ENCODE peak calls at places on chromosomes 11 and 22, in four cellular contexts. One of them, this sample, is unnamed.
A peak's percentile ranks its signal among the peaks of the same experiment; 100 is the strongest.

GRCh38 chr11:111408789-111409727 is 30.0 kb upstream of the POU2AF1 start:
- DNase-seq in HepG2: no peak
- DNase-seq in GM12878: peak; percentile 91
- DNase-seq in H1: no peak
- DNase-seq in this sample: no peak

GRCh38 chr22:19527861-19528417 is 3.7 kb upstream of the CLDN5 start:
- DNase-seq in HepG2: no peak
- DNase-seq in GM12878: no peak
- DNase-seq in H1: no peak
- DNase-seq in this sample: no peak

GRCh38 chr11:44750440-44751005 is 23.8 kb downstream of the TSPAN18 start:
- DNase-seq in HepG2: no peak
- DNase-seq in GM12878: no peak
- DNase-seq in H1: peak; percentile 32
- DNase-seq in this sample: no peak

GRCh38 chr11:24240496-24240895 is 256.4 kb upstream of the LUZP2 start:
- DNase-seq in HepG2: no peak
- DNase-seq in GM12878: no peak
- DNase-seq in H1: no peak
- DNase-seq in this sample: no peak

GRCh38 chr22:26709617-26710390 is 52.4 kb downstream of the MIAT start:
- DNase-seq in HepG2: no peak
- DNase-seq in GM12878: no peak
- DNase-seq in H1: no peak
- DNase-seq in this sample: no peak

GRCh38 chr22:26066534-26066933 is 102.7 kb upstream of the SEZ6L start:
- DNase-seq in HepG2: no peak
- DNase-seq in GM12878: no peak
- DNase-seq in H1: peak; percentile 49
- DNase-seq in this sample: peak; percentile 83

GRCh38 chr22:50302041-50302541 is 5.4 kb downstream of the PLXNB2 start:
- DNase-seq in HepG2: no peak
- DNase-seq in GM12878: no peak
- DNase-seq in H1: no peak
- DNase-seq in this sample: no peak

GRCh38 chr22:48428556-48429371 is 1398.9 kb downstream of the BRD1 start:
- DNase-seq in HepG2: no peak
- DNase-seq in GM12878: no peak
- DNase-seq in H1: no peak
- DNase-seq in this sample: no peak

GRCh38 chr11:8832571-8833260 is 78.3 kb upstream of the AKIP1 start:
- DNase-seq in HepG2: no peak
- DNase-seq in GM12878: peak; percentile 90
- DNase-seq in H1: no peak
- DNase-seq in this sample: no peak

GRCh38 chr22:44380716-44381500 is 68.2 kb upstream of the SHISAL1 start:
- DNase-seq in HepG2: no peak
- DNase-seq in GM12878: no peak
- DNase-seq in H1: no peak
- DNase-seq in this sample: no peak

GRCh38 chr11:2587976-2588748 is 111.6 kb downstream of the KCNQ1OT1 start:
- DNase-seq in HepG2: no peak
- DNase-seq in GM12878: no peak
- DNase-seq in H1: no peak
- DNase-seq in this sample: no peak

GRCh38 chr11:76888989-76889388 is 28.3 kb downstream of the ACER3 start:
- DNase-seq in HepG2: peak; percentile 3
- DNase-seq in GM12878: no peak
- DNase-seq in H1: no peak
- DNase-seq in this sample: no peak

GRCh38 chr11:115885446-115885978 is 381.3 kb upstream of the CADM1 start:
- DNase-seq in HepG2: no peak
- DNase-seq in GM12878: no peak
- DNase-seq in H1: no peak
- DNase-seq in this sample: no peak

GRCh38 chr11:59918987-59919589 is 19.1 kb upstream of the OOSP1 start:
- DNase-seq in HepG2: peak; percentile 18
- DNase-seq in GM12878: no peak
- DNase-seq in H1: peak; percentile 55
- DNase-seq in this sample: peak; percentile 46

GRCh38 chr22:18024276-18024939 is at the start of gene MICAL3:
- DNase-seq in HepG2: no peak
- DNase-seq in GM12878: no peak
- DNase-seq in H1: peak; percentile 74
- DNase-seq in this sample: no peak

GRCh38 chr11:2651054-2651617 is 48.7 kb downstream of the KCNQ1OT1 start:
- DNase-seq in HepG2: no peak
- DNase-seq in GM12878: no peak
- DNase-seq in H1: no peak
- DNase-seq in this sample: no peak

GRCh38 chr22:36902143-36902911 is 11.1 kb upstream of the CSF2RB start:
- DNase-seq in HepG2: no peak
- DNase-seq in GM12878: no peak
- DNase-seq in H1: no peak
- DNase-seq in this sample: no peak

GRCh38 chr11:132988381-132988780 is 543.9 kb downstream of the OPCML start:
- DNase-seq in HepG2: no peak
- DNase-seq in GM12878: no peak
- DNase-seq in H1: no peak
- DNase-seq in this sample: no peak

GRCh38 chr22:50293441-50294318 is 13.8 kb downstream of the PLXNB2 start:
- DNase-seq in HepG2: peak; percentile 87
- DNase-seq in GM12878: no peak
- DNase-seq in H1: peak; percentile 90
- DNase-seq in this sample: peak; percentile 44

GRCh38 chr11:113161671-113162589 is 152.5 kb upstream of the TTC12 start:
- DNase-seq in HepG2: no peak
- DNase-seq in GM12878: no peak
- DNase-seq in H1: no peak
- DNase-seq in this sample: no peak

GRCh38 chr11:131951146-131951545 is 580.7 kb downstream of the NTM start:
- DNase-seq in HepG2: no peak
- DNase-seq in GM12878: no peak
- DNase-seq in H1: no peak
- DNase-seq in this sample: no peak

GRCh38 chr11:134034496-134035381 is 34.1 kb upstream of the JAM3 start:
- DNase-seq in HepG2: no peak
- DNase-seq in GM12878: no peak
- DNase-seq in H1: no peak
- DNase-seq in this sample: no peak

GRCh38 chr11:60991457-60991856 is 20.0 kb downstream of the CD6 start:
- DNase-seq in HepG2: no peak
- DNase-seq in GM12878: no peak
- DNase-seq in H1: no peak
- DNase-seq in this sample: no peak

GRCh38 chr22:17968126-17968525 is 56.2 kb downstream of the MICAL3 start:
- DNase-seq in HepG2: no peak
- DNase-seq in GM12878: no peak
- DNase-seq in H1: no peak
- DNase-seq in this sample: no peak

GRCh38 chr11:20541503-20541902 is 57.9 kb upstream of the SLC6A5 start:
- DNase-seq in HepG2: no peak
- DNase-seq in GM12878: no peak
- DNase-seq in H1: no peak
- DNase-seq in this sample: no peak

GRCh38 chr11:71998649-71999310 is at the start of gene IL18BP:
- DNase-seq in HepG2: no peak
- DNase-seq in GM12878: peak; percentile 44
- DNase-seq in H1: no peak
- DNase-seq in this sample: no peak

GRCh38 chr22:23622634-23623033 is 9.5 kb downstream of the DRICH1 start:
- DNase-seq in HepG2: no peak
- DNase-seq in GM12878: no peak
- DNase-seq in H1: no peak
- DNase-seq in this sample: no peak

GRCh38 chr11:135036488-135037297 is 624.7 kb upstream of the B3GAT1 start:
- DNase-seq in HepG2: no peak
- DNase-seq in GM12878: no peak
- DNase-seq in H1: peak; percentile 36
- DNase-seq in this sample: no peak

GRCh38 chr22:30074147-30074546 is 6.1 kb upstream of the HORMAD2 start:
- DNase-seq in HepG2: no peak
- DNase-seq in GM12878: no peak
- DNase-seq in H1: no peak
- DNase-seq in this sample: no peak

GRCh38 chr11:83191986-83192385 is 1.5 kb upstream of the ANKRD42 start:
- DNase-seq in HepG2: no peak
- DNase-seq in GM12878: no peak
- DNase-seq in H1: no peak
- DNase-seq in this sample: no peak

GRCh38 chr22:29603358-29604191 is at the start of gene NF2:
- DNase-seq in HepG2: peak; percentile 99
- DNase-seq in GM12878: peak; percentile 100
- DNase-seq in H1: peak; percentile 95
- DNase-seq in this sample: peak; percentile 96

GRCh38 chr22:32858957-32859356 is 57.5 kb downstream of the TIMP3 start:
- DNase-seq in HepG2: no peak
- DNase-seq in GM12878: no peak
- DNase-seq in H1: no peak
- DNase-seq in this sample: no peak

GRCh38 chr11:13289081-13289480 is 11.5 kb downstream of the BMAL1 start:
- DNase-seq in HepG2: no peak
- DNase-seq in GM12878: no peak
- DNase-seq in H1: no peak
- DNase-seq in this sample: no peak

GRCh38 chr11:45859661-45860140 is 12.4 kb downstream of the CRY2 start:
- DNase-seq in HepG2: no peak
- DNase-seq in GM12878: no peak
- DNase-seq in H1: no peak
- DNase-seq in this sample: no peak

GRCh38 chr11:119795231-119795630 is 66.2 kb upstream of the NECTIN1 start:
- DNase-seq in HepG2: no peak
- DNase-seq in GM12878: no peak
- DNase-seq in H1: no peak
- DNase-seq in this sample: no peak

GRCh38 chr11:119794141-119794665 is 65.2 kb upstream of the NECTIN1 start:
- DNase-seq in HepG2: no peak
- DNase-seq in GM12878: no peak
- DNase-seq in H1: no peak
- DNase-seq in this sample: no peak

GRCh38 chr11:119794756-119795155 is 65.8 kb upstream of the NECTIN1 start:
- DNase-seq in HepG2: no peak
- DNase-seq in GM12878: no peak
- DNase-seq in H1: no peak
- DNase-seq in this sample: no peak

GRCh38 chr11:119791701-119792151 is 62.7 kb upstream of the NECTIN1 start:
- DNase-seq in HepG2: no peak
- DNase-seq in GM12878: no peak
- DNase-seq in H1: no peak
- DNase-seq in this sample: no peak

GRCh38 chr11:119793335-119793984 is 64.5 kb upstream of the NECTIN1 start:
- DNase-seq in HepG2: no peak
- DNase-seq in GM12878: no peak
- DNase-seq in H1: no peak
- DNase-seq in this sample: no peak
- TF ChIP-seq YY1 in HepG2: no peak
- TF ChIP-seq YY1 in GM12878: no peak
- TF ChIP-seq YY1 in H1: no peak
- TF ChIP-seq YY1 in this sample: no peak

GRCh38 chr11:129950319-129951034 is 52.2 kb downstream of the PRDM10 start:
- DNase-seq in HepG2: no peak
- DNase-seq in GM12878: no peak
- DNase-seq in H1: no peak
- DNase-seq in this sample: no peak
- H3K4me1 ChIP-seq in HepG2: no peaks in the 10 kb centered on the region
- H3K4me1 ChIP-seq in GM12878: peaks cover 6% of the 10 kb centered on the region
- H3K4me1 ChIP-seq in H1: no peaks in the 10 kb centered on the region
- H3K4me1 ChIP-seq in this sample: peaks cover 7% of the 10 kb centered on the region

GRCh38 chr22:35219012-35219411 is 38.3 kb upstream of the HMGXB4 start:
- DNase-seq in HepG2: no peak
- DNase-seq in GM12878: no peak
- DNase-seq in H1: no peak
- DNase-seq in this sample: no peak
- TF ChIP-seq SUZ12 in HepG2: no peak
- TF ChIP-seq SUZ12 in GM12878: no peak
- TF ChIP-seq SUZ12 in H1: no peak
- TF ChIP-seq SUZ12 in this sample: no peak

GRCh38 chr11:85960678-85961077 is 105.5 kb downstream of the CCDC83 start:
- DNase-seq in HepG2: no peak
- DNase-seq in GM12878: no peak
- DNase-seq in H1: no peak
- DNase-seq in this sample: no peak
- TF ChIP-seq YY1 in HepG2: no peak
- TF ChIP-seq YY1 in GM12878: no peak
- TF ChIP-seq YY1 in H1: no peak
- TF ChIP-seq YY1 in this sample: no peak

GRCh38 chr22:42273855-42274451 is 3.5 kb upstream of the TCF20 start:
- DNase-seq in HepG2: no peak
- DNase-seq in GM12878: no peak
- DNase-seq in H1: no peak
- DNase-seq in this sample: no peak
- H3K4me1 ChIP-seq in HepG2: peaks cover 12% of the 10 kb centered on the region
- H3K4me1 ChIP-seq in GM12878: peaks cover 18% of the 10 kb centered on the region
- H3K4me1 ChIP-seq in H1: peaks cover 25% of the 10 kb centered on the region
- H3K4me1 ChIP-seq in this sample: peaks cover 11% of the 10 kb centered on the region

DNA sequence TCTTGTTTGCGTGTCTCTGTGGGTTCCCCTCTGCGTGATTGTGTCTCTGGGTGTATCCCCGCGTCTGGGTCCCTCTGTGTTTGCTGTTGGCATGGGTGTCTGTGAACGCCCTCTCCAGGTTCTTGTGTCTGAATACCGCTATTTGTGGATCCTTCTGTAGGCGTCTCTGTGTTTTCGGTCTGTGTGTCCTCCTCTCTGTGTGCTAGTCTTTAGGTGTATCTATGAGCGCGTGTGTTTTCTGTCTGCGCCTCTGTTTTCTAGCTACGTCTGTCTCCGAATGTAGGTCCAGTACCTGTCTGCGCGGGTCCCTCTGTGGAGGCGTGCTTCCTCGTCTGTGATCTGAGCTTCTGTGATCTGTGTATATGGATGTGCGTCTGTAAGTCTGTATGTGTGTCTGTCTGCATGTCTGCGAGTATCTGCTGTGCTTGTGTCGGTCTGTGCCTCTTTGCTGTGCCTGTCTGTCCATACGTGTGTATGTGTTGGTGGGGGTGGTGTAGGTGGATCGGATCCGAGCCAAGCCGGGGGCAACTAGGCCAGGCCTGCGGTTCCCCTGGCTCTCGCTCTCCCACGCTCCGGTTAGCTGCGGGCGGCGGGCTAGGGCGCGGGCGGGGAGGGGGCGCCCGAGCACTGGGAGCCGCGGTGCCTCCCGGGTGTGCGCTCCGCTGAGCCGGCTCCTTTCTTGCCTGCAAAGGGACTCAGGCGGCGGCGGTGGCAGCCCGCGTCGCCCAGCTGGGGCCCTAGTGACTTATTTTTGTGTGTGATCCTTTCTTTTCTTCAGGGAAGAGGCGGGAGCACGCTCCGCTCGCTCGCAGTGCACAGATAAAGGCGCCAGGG is 105.3 kb upstream of the E2F8 start:
- DNase-seq in HepG2: no peak
- DNase-seq in GM12878: no peak
- DNase-seq in H1: peak; percentile 58
- DNase-seq in this sample: no peak
- TF ChIP-seq SUZ12 in HepG2: no peak
- TF ChIP-seq SUZ12 in GM12878: peak; percentile 2
- TF ChIP-seq SUZ12 in H1: peak; percentile 89
- TF ChIP-seq SUZ12 in this sample: no peak